ENCODE peak calls at places on chromosomes 11 and 22, in five cellular contexts. C is adrenal gland; G is fibroblast of mammary gland; E is tibial nerve; O is CD8-positive, alpha-beta T cell. S is an unnamed sample.

GRCh38 chr11:118194835-118195627 is 18.6 kb upstream of the SCN2B start:
- DNase-seq in E (peak; percentile 86), C (peak; percentile 44), G (peak; percentile 77), O (no peak), S (no peak)

GRCh38 chr11:93251922-93252321 is 54.1 kb upstream of the SLC36A4 start:
- DNase-seq in E (no peak), C (peak; percentile 19), G (no peak), O (no peak), S (no peak)

GRCh38 chr11:1487851-1488574 is 1.4 kb upstream of the MOB2 start:
- DNase-seq in E (no peak), G (no peak), C (no peak), O (no peak), S (no peak)

GRCh38 chr11:72617080-72617744 is 57.0 kb downstream of the PDE2A start:
- DNase-seq in G (peak; percentile 13), E (peak; percentile 50), O (no peak), C (peak; percentile 46), S (no peak)

GRCh38 chr22:50507421-50507990 is at the start of gene LMF2:
- DNase-seq in E (peak; percentile 82), G (no peak), C (peak; percentile 88), O (peak; percentile 95), S (peak; percentile 87)

GRCh38 chr22:31084811-31085492 is 3.8 kb downstream of the SMTN start:
- DNase-seq in C (peak; percentile 80), O (peak; percentile 85), E (peak; percentile 84), G (peak; percentile 66), S (peak; percentile 83)

GRCh38 chr11:65314501-65315203 is at the start of gene CDC42EP2:
- DNase-seq in O (peak; percentile 72), C (peak; percentile 84), E (peak; percentile 80), G (peak; percentile 76), S (peak; percentile 54)

GRCh38 chr11:119476666-119477331 is 53.8 kb upstream of the THY1 start:
- DNase-seq in E (no peak), O (no peak), C (peak; percentile 11), G (no peak), S (no peak)

GRCh38 chr22:32237021-32237420 is 18.1 kb downstream of the SLC5A4 start:
- DNase-seq in G (no peak), O (no peak), E (no peak), C (no peak), S (no peak)

DNA sequence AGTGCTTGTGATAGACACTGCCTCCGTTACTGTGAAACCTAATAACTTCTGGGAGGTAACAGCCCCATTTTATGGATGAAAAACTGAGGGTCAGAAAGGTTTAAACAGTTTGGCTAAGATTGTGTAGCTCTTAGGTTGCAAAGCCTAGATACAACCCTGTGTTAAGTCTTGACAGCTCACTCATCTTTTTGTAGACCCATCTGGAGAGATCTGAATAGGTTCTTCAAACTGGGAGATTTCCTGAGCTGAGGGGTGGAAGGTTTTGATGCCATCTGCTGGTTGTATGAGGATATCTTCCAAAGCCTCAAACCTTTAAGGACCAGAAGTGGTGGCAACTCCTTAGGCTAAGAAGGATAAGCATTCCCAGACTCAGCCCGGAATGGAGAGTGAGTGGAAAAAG is 8.3 kb downstream of the YPEL4 start:
- DNase-seq in G (peak; percentile 75), E (no peak), O (no peak), C (peak; percentile 25), S (no peak)
- TF ChIP-seq CTCF in G (peak; percentile 70), E (peak; percentile 46), O (peak; percentile 53), C (peak; percentile 53), S (peak; percentile 31)

GRCh38 chr11:45348729-45349128 is 62.6 kb upstream of the SYT13 start:
- DNase-seq in E (no peak), G (no peak), C (no peak), O (no peak), S (no peak)
- TF ChIP-seq CTCF in E (no peak), G (no peak), C (no peak), O (no peak), S (no peak)

GRCh38 chr11:133930767-133931448 is 25.9 kb downstream of the IGSF9B start:
- DNase-seq in O (no peak), C (no peak), G (peak; percentile 20), E (no peak), S (no peak)
- TF ChIP-seq CTCF in O (no peak), C (peak; percentile 38), G (peak; percentile 31), E (peak; percentile 13), S (no peak)

DNA sequence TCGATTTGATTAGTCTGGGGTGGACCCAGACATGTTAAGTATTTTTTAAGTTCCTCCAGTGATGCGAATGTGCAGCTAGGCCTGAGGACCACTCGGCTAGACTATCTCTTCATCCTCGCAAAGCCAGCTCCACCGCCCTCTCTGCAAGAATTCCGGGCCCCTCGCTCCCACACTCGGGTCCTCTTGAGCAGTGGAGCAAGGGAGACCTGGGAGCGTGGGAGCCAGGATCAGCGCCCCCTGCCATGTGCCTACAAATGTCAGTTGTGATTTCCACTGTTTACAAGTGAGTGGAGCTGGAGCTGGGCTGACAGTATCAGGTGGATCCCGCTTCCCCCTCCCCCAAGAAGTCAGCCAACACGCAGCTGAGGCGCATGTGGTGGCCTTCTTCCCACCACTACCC is 6.7 kb downstream of the B3GNT6 start:
- DNase-seq in E (no peak), C (no peak), O (no peak), G (no peak), S (no peak)
- TF ChIP-seq CTCF in E (no peak), C (no peak), O (no peak), G (no peak), S (no peak)

GRCh38 chr11:102452461-102453285 is at the start of gene TMEM123:
- DNase-seq in E (peak; percentile 67), O (peak; percentile 94), G (peak; percentile 44), C (peak; percentile 73), S (peak; percentile 75)
- TF ChIP-seq CTCF in E (no peak), O (no peak), G (no peak), C (no peak), S (no peak)